ENCODE peak calls at places on chromosomes 3 and 15, in eight cellular contexts. A is G401; P is activated CD8-positive, alpha-beta memory T cell treated with anti-CD3 and anti-CD28 coated beads for 24 hours; T is NCI-H345; W is WTC11; D is HuH-7; S is HFFc6; Q is stimulated activated CD4-positive, alpha-beta T cell treated with anti-CD3 and anti-CD28 coated beads, Interleukin-2, amount 100 ng/mL, for 48 hours. V is an unnamed sample.

GRCh38 chr3:27667751-27668150 is 54.4 kb downstream of the EOMES start:
- DNase-seq in T (no peak), Q (no peak), S (no peak), P (no peak), A (no peak), D (no peak), W (no peak), V (no peak)

GRCh38 chr15:59751552-59752413 is 62.7 kb upstream of the BNIP2 start:
- DNase-seq in S (no peak), Q (no peak), A (peak), P (no peak), D (no peak), T (no peak), W (no peak), V (peak)

GRCh38 chr3:52104664-52105281 is 48.4 kb upstream of the DUSP7 start:
- DNase-seq in P (no peak), S (no peak), A (no peak), D (no peak), Q (no peak), T (no peak), W (no peak), V (no peak)

GRCh38 chr3:196688349-196688748 is 23.7 kb downstream of the CEP19 start:
- DNase-seq in S (peak), A (no peak), W (no peak), T (no peak), P (no peak), Q (no peak), D (no peak), V (no peak)

GRCh38 chr3:111999924-112000835 is 1.5 kb downstream of the TAGLN3 start:
- DNase-seq in T (peak), A (peak), W (no peak), P (no peak), D (no peak), Q (no peak), S (no peak), V (no peak)

GRCh38 chr3:152097120-152097519 is 171.6 kb upstream of the MBNL1 start:
- DNase-seq in T (no peak), A (no peak), S (no peak), D (no peak), W (no peak), P (no peak), Q (no peak), V (no peak)

GRCh38 chr3:76403556-76403955 is 618.2 kb upstream of the ZNF717 start:
- DNase-seq in P (no peak), A (no peak), S (no peak), T (peak), Q (no peak), W (no peak), D (no peak), V (no peak)

GRCh38 chr3:99920530-99921376 is 103.1 kb downstream of the CMSS1 start:
- DNase-seq in D (no peak), A (peak), T (no peak), Q (no peak), P (no peak), S (no peak), W (peak), V (peak)

GRCh38 chr3:32026583-32026982 is 45.0 kb downstream of the ZNF860 start:
- DNase-seq in W (no peak), T (no peak), D (no peak), P (no peak), S (no peak), Q (no peak), A (no peak), V (no peak)

GRCh38 chr15:99014803-99015676 is 7.4 kb upstream of the PGPEP1L start:
- DNase-seq in A (no peak), D (peak), T (peak), S (peak), Q (peak), P (peak), W (peak), V (peak)

GRCh38 chr3:38826001-38826400 is 10.0 kb upstream of the SCN10A start:
- DNase-seq in T (no peak), A (no peak), Q (no peak), P (no peak), S (no peak), D (no peak), W (no peak), V (no peak)

GRCh38 chr15:81360491-81360890 is 13.5 kb downstream of the TMC3 start:
- DNase-seq in T (no peak), P (no peak), A (no peak), W (no peak), Q (no peak), S (no peak), D (no peak), V (no peak)

GRCh38 chr15:88423331-88423730 is 43.9 kb downstream of the MRPL46 start:
- DNase-seq in A (no peak), D (no peak), Q (no peak), P (no peak), S (no peak), T (no peak), W (no peak), V (no peak)

GRCh38 chr3:177615015-177615414 is 417.7 kb upstream of the TBL1XR1 start:
- DNase-seq in D (peak), T (peak), S (peak), P (no peak), Q (no peak), W (no peak), A (no peak), V (no peak)

GRCh38 chr15:27844018-27844666 is 255.0 kb downstream of the OCA2 start:
- DNase-seq in S (peak), T (no peak), Q (no peak), A (no peak), D (no peak), W (no peak), P (no peak), V (no peak)

GRCh38 chr15:33171202-33171601 is 23.3 kb downstream of the FMN1 start:
- DNase-seq in P (no peak), S (no peak), D (no peak), W (no peak), Q (no peak), A (no peak), T (no peak), V (no peak)

GRCh38 chr3:138461246-138461645 is 26.8 kb downstream of the ESYT3 start:
- DNase-seq in P (peak), Q (no peak), W (no peak), D (no peak), T (no peak), S (peak), A (no peak), V (no peak)

GRCh38 chr3:9408061-9408460 is 10.6 kb downstream of the SETD5 start:
- DNase-seq in W (no peak), Q (no peak), T (no peak), P (no peak), A (no peak), D (no peak), S (no peak), V (no peak)

GRCh38 chr3:32147509-32147908 is 41.1 kb downstream of the GPD1L start:
- DNase-seq in D (no peak), T (no peak), S (no peak), W (no peak), P (no peak), A (no peak), Q (no peak), V (no peak)

GRCh38 chr15:58446521-58446920 is 14.7 kb downstream of the LIPC start:
- DNase-seq in Q (no peak), T (no peak), D (no peak), W (no peak), P (no peak), A (no peak), S (no peak), V (no peak)

GRCh38 chr3:196219194-196219969 is 3.0 kb downstream of the SLC51A start:
- DNase-seq in P (peak), W (no peak), D (peak), T (peak), A (peak), S (peak), Q (peak), V (peak)

GRCh38 chr3:114659109-114660081 is 365.6 kb downstream of the TIGIT start:
- DNase-seq in A (no peak), S (no peak), D (peak), Q (no peak), P (no peak), W (no peak), T (no peak), V (peak)

GRCh38 chr15:48896775-48897143 is 18.8 kb downstream of the EID1 start:
- DNase-seq in W (no peak), D (no peak), Q (no peak), A (no peak), P (no peak), T (no peak), S (no peak), V (no peak)

GRCh38 chr3:73820431-73820830 is 195.7 kb upstream of the PDZRN3 start:
- DNase-seq in S (no peak), D (no peak), W (no peak), P (no peak), T (no peak), Q (no peak), A (no peak), V (no peak)